ENCODE peak calls at places on chromosomes 7 and 10, in five cellular contexts. N, E, H, R and G are unnamed samples.

GRCh38 chr7:135385209-135385608 is 124.7 kb downstream of the CNOT4 start:
- DNase-seq in N (no peak), E (no peak), H (no peak), R (peak), G (no peak)

GRCh38 chr7:32102432-32102851 is 32.2 kb upstream of the PDE1C start:
- DNase-seq in N (no peak), E (no peak), H (no peak), R (no peak), G (no peak)

GRCh38 chr7:121440857-121441503 is 44.9 kb upstream of the FAM3C start:
- DNase-seq in N (no peak), E (no peak), H (no peak), R (no peak), G (no peak)

GRCh38 chr10:92839191-92840085 is 8.9 kb upstream of the EXOC6 start:
- DNase-seq in N (no peak), E (no peak), H (peak), R (peak), G (peak)

GRCh38 chr10:131141207-131141606 is 170.3 kb downstream of the TCERG1L start:
- DNase-seq in N (no peak), E (no peak), H (no peak), R (no peak), G (no peak)

GRCh38 chr10:125661942-125662515 is 20.9 kb downstream of the TEX36 start:
- DNase-seq in N (peak), E (no peak), H (no peak), R (peak), G (peak)

GRCh38 chr10:13105184-13105583 is 5.2 kb downstream of the OPTN start:
- DNase-seq in N (no peak), E (no peak), H (no peak), R (peak), G (no peak)

GRCh38 chr7:50140688-50141087 is 47.6 kb upstream of the ZPBP start:
- DNase-seq in N (no peak), E (no peak), H (no peak), R (no peak), G (no peak)

GRCh38 chr10:100705139-100705538 is 40.2 kb upstream of the PAX2 start:
- DNase-seq in N (no peak), E (no peak), H (no peak), R (no peak), G (no peak)
- TF ChIP-seq CTCF in N (no peak), E (no peak), H (no peak), R (no peak), G (peak)

DNA sequence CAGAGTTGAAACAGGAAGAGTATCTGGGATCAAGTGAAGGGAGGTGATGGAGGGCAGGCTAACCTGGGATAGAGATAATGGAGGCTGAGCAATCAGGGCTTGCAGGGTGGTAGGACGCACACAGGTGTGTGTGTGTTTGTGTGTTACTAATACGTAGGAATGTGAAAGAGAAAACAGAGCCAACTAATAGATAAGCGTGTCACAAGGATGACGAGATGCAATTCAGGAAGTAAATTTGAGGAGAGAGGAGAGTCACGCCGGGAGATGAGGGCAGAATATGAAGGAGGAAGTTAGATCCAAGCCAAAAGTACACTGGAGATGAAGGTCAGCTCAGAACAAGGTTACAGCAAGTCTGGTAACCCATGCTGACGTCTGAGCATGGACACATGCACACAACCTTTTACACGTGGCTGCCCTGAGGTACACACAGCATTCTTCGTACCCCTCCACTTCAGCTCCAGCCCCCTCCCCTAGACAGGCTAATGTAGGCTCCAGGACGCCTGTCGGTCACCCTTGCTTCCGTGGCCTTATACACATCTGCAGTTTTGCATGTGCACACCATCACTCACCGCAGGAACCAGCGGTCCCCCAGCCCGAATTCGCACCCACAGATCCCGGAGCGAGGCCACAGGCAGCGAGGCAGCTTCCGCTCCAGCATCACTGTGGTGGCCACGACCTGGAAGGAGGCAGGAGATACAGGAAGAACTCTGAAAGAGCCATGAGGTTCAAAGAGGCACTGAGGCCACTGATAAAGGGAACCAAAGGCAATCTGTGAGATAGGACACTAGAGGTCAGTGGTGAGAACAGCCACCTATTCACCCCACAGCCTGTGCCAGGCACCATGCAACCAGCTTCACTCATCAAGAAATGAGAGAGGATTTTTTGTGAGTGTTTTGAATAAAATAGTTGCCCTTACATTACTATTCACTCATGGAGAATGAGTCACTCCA is 23.7 kb upstream of the TRPV6 start:
- DNase-seq in N (no peak), E (no peak), H (peak), R (peak), G (no peak)
- TF ChIP-seq CTCF in N (no peak), E (no peak), H (peak), R (peak), G (no peak)

DNA sequence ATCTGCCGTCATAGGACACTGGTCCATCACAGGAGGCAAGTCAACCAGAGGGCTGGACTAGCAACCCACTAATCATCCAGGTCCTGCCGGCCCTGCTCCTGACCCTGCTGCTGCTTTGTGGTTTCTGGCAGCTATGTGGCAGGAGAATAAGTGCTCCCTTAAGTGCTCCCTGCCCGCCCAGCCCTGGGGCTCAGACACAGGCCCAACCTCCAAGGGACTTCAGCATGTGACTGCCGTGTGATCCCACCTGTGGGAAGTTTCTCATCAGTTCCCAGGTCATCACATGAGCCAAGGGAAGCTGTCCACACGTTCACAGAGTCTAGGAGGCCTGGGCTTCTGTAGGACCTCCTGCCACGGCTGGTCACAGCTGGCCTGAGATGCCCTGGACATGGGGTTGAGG is 34.2 kb upstream of the ZNF488 start:
- DNase-seq in N (no peak), E (no peak), H (no peak), R (no peak), G (no peak)
- TF ChIP-seq CTCF in N (no peak), E (no peak), H (no peak), R (no peak), G (no peak)

GRCh38 chr7:78363866-78364265 is 565.3 kb downstream of the PHTF2 start:
- DNase-seq in N (no peak), E (no peak), H (no peak), R (no peak), G (no peak)
- TF ChIP-seq CTCF in N (no peak), E (no peak), H (no peak), R (peak), G (peak)

GRCh38 chr7:154566877-154567276 is 436.0 kb downstream of the PAXIP1 start:
- DNase-seq in N (no peak), E (no peak), H (no peak), R (no peak), G (no peak)
- TF ChIP-seq CTCF in N (no peak), E (no peak), H (peak), R (no peak), G (no peak)

GRCh38 chr7:4919969-4920766 is 36.7 kb upstream of the RADIL start:
- DNase-seq in N (no peak), E (no peak), H (no peak), R (no peak), G (no peak)
- TF ChIP-seq CTCF in N (no peak), E (no peak), H (no peak), R (no peak), G (no peak)

GRCh38 chr7:54629771-54630170 is 87.6 kb downstream of the VSTM2A start:
- DNase-seq in N (no peak), E (no peak), H (no peak), R (no peak), G (no peak)
- TF ChIP-seq CTCF in N (no peak), E (no peak), H (no peak), R (no peak), G (no peak)

DNA sequence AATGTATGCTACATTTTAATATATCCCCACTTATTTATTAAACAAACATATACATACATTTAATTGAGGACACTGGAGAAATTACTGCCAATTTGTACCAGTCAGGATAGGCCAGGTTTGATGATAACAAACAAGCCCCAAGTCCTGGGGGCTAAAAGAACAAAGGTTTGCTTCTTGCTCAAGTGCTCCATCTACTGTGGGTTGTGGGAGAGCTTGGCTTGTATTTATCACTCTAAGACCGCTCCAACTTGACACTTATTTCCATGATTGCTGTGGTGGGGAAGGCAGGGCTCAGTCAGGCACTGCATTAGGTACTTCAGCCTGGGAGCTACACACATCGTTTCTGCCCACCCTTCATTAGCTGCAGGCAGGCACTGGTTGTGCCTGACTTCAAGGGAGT is 136.6 kb upstream of the ZNF32 start:
- DNase-seq in N (no peak), E (no peak), H (no peak), R (no peak), G (no peak)
- TF ChIP-seq CTCF in N (no peak), E (no peak), H (peak), R (peak), G (peak)

GRCh38 chr10:104784452-104784851 is 143.4 kb downstream of the SORCS3 start:
- DNase-seq in N (no peak), E (no peak), H (no peak), R (no peak), G (no peak)
- TF ChIP-seq CTCF in N (no peak), E (no peak), H (no peak), R (no peak), G (no peak)

GRCh38 chr10:86644412-86645110 is 9.8 kb upstream of the OPN4 start:
- DNase-seq in N (no peak), E (no peak), H (peak), R (peak), G (no peak)
- TF ChIP-seq CTCF in N (peak), E (no peak), H (peak), R (no peak), G (peak)